ENCODE peak calls at places on chromosomes 4 and X, in ten cellular contexts. G, A, N, P, K, D, V, Z, R and J are unnamed samples. For H3K4me1, the result is how much of the 10 kb centered on the place peaks cover.

GRCh38 chr4:168551945-168552695 is 55.3 kb downstream of the PALLD start:
- DNase-seq in A (no peak), P (no peak), D (no peak), N (no peak), V (no peak), Z (no peak), K (no peak), R (no peak), G (no peak), J (no peak)

GRCh38 chrX:13153796-13154195 is 109.4 kb upstream of the FAM9C start:
- DNase-seq in P (no peak), G (no peak), N (no peak), D (no peak), Z (no peak), R (no peak), K (no peak), V (no peak), A (peak), J (no peak)

GRCh38 chr4:7823416-7823824 is 116.2 kb downstream of the AFAP1 start:
- DNase-seq in R (no peak), V (peak), G (peak), A (no peak), N (no peak), P (no peak), Z (peak), D (no peak), K (no peak), J (no peak)

GRCh38 chrX:120791013-120791643 is 84.5 kb downstream of the CT47B1 start:
- DNase-seq in R (peak), Z (peak), D (peak), V (peak), N (no peak), A (peak), P (no peak), K (peak), G (no peak), J (no peak)

GRCh38 chr4:125045311-125045710 is 269.4 kb upstream of the FAT4 start:
- DNase-seq in P (no peak), G (no peak), Z (no peak), R (no peak), N (no peak), A (no peak), K (no peak), D (no peak), V (no peak), J (no peak)

GRCh38 chr4:11743236-11743635 is 314.5 kb upstream of the HS3ST1 start:
- DNase-seq in N (no peak), R (no peak), K (no peak), G (no peak), A (peak), D (no peak), P (no peak), V (no peak), Z (no peak), J (no peak)

GRCh38 chrX:134460005-134460860 is at the start of gene HPRT1:
- DNase-seq in D (peak), A (peak), N (peak), G (peak), P (peak), V (peak), K (peak), Z (peak), R (peak), J (peak)

GRCh38 chr4:6916587-6917444 is 7.2 kb downstream of the TBC1D14 start:
- DNase-seq in D (no peak), P (peak), A (peak), Z (no peak), K (peak), G (no peak), V (no peak), R (peak), N (peak), J (no peak)

GRCh38 chrX:120560405-120560841 is 339 bp downstream of the CUL4B start:
- DNase-seq in N (peak), D (peak), K (peak), R (peak), Z (no peak), G (no peak), A (peak), P (no peak), V (no peak), J (peak)

GRCh38 chr4:86961605-86962295 is 26.9 kb downstream of the AFF1 start:
- DNase-seq in N (no peak), Z (no peak), K (peak), V (no peak), R (no peak), A (peak), P (no peak), G (no peak), D (no peak), J (no peak)
- H3K4me1 ChIP-seq in N (under half), Z (under half), K (under half), V (under half), R (under half), A (under half), P (under half), G (under half), D (under half), J (under half)

GRCh38 chr4:41535911-41536361 is 2.0 kb upstream of the LIMCH1 start:
- DNase-seq in N (no peak), D (no peak), V (no peak), G (no peak), Z (no peak), K (no peak), P (no peak), R (no peak), A (no peak), J (no peak)
- H3K4me1 ChIP-seq in N (under half), D (under half), V (half or more), G (under half), Z (under half), K (under half), P (under half), R (under half), A (under half), J (under half)

GRCh38 chr4:108148316-108148715 is 20.4 kb downstream of the LEF1 start:
- DNase-seq in Z (no peak), N (no peak), V (no peak), D (no peak), G (no peak), P (no peak), R (no peak), A (no peak), K (no peak), J (no peak)

GRCh38 chr4:108143515-108143914 is 25.2 kb downstream of the LEF1 start:
- DNase-seq in G (no peak), K (no peak), V (no peak), Z (no peak), A (no peak), R (no peak), D (peak), N (no peak), P (no peak), J (no peak)

GRCh38 chr4:108144451-108144850 is 24.3 kb downstream of the LEF1 start:
- DNase-seq in P (no peak), Z (no peak), R (no peak), N (no peak), G (no peak), V (no peak), K (no peak), A (no peak), D (no peak), J (no peak)

GRCh38 chr4:108146819-108147218 is 21.9 kb downstream of the LEF1 start:
- DNase-seq in K (no peak), A (no peak), D (no peak), Z (no peak), P (peak), N (no peak), V (no peak), G (no peak), R (no peak), J (no peak)

GRCh38 chr4:108146346-108146745 is 22.4 kb downstream of the LEF1 start:
- DNase-seq in V (no peak), R (no peak), D (no peak), K (no peak), N (no peak), A (no peak), P (no peak), Z (no peak), G (no peak), J (no peak)
- H3K4me1 ChIP-seq in V (under half), R (under half), D (under half), K (under half), N (under half), A (under half), P (under half), Z (under half), G (under half), J (under half)

GRCh38 chr4:151205722-151206121 is 71.2 kb upstream of the PRSS48 start:
- DNase-seq in R (no peak), V (no peak), K (no peak), P (no peak), G (no peak), D (no peak), N (no peak), Z (no peak), A (no peak), J (no peak)
- H3K4me1 ChIP-seq in R (under half), V (half or more), K (under half), P (under half), G (under half), D (under half), N (under half), Z (under half), A (under half), J (half or more)

GRCh38 chr4:118904935-118905334 is 16.3 kb downstream of the SYNPO2 start:
- DNase-seq in R (no peak), Z (no peak), N (no peak), A (peak), P (no peak), V (no peak), K (no peak), D (no peak), G (peak), J (no peak)
- H3K4me1 ChIP-seq in R (under half), Z (under half), N (under half), A (under half), P (under half), V (half or more), K (under half), D (under half), G (under half), J (under half)

GRCh38 chrX:71604796-71605568 is 13.3 kb downstream of the CXCR3 start:
- DNase-seq in P (no peak), G (no peak), V (no peak), Z (no peak), N (no peak), K (no peak), D (peak), A (no peak), R (no peak), J (no peak)
- H3K4me1 ChIP-seq in P (under half), G (under half), V (under half), Z (under half), N (under half), K (under half), D (under half), A (under half), R (under half), J (under half)

GRCh38 chr4:152104286-152104685 is 343.5 kb upstream of the GATB start:
- DNase-seq in K (no peak), D (no peak), A (no peak), G (no peak), N (no peak), P (no peak), V (no peak), Z (no peak), R (no peak), J (no peak)
- H3K4me1 ChIP-seq in K (under half), D (under half), A (under half), G (under half), N (half or more), P (under half), V (under half), Z (under half), R (under half), J (half or more)

GRCh38 chr4:39044364-39044946 is 12.2 kb upstream of the TMEM156 start:
- DNase-seq in P (peak), N (peak), G (peak), K (peak), V (peak), D (peak), Z (peak), R (peak), A (peak), J (peak)

GRCh38 chr4:39043058-39043696 is 11.0 kb upstream of the TMEM156 start:
- DNase-seq in N (no peak), P (no peak), K (no peak), R (peak), Z (no peak), A (peak), G (no peak), D (no peak), V (no peak), J (peak)

GRCh38 chr4:39044947-39045734 is 12.9 kb upstream of the TMEM156 start:
- DNase-seq in N (no peak), R (no peak), V (no peak), Z (peak), P (peak), D (peak), K (no peak), A (no peak), G (peak), J (peak)

GRCh38 chr4:39043697-39044363 is 11.6 kb upstream of the TMEM156 start:
- DNase-seq in N (no peak), P (no peak), Z (no peak), G (peak), A (no peak), D (no peak), R (no peak), V (no peak), K (no peak), J (no peak)

DNA sequence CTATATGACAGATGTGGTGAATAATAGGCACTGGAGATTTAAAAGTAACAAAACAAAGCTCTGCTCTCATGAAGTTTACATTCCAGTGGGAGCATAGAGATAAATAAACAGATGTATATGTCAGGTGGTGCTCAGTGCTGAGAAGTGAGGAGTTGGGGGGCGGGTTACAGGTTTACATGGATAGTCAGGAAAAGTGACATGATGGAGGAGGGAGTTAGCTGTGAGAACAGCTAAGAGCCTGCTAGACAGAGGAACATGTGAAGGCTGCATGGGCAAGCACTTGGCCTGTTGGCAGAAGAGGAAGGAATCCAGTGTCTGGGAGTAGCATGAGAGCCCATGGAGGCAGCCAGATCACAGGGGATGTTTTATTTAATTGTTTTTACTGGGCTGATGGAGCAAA is 10.2 kb upstream of the TMEM156 start:
- DNase-seq in Z (no peak), K (no peak), V (no peak), G (no peak), A (no peak), P (no peak), D (no peak), N (no peak), R (no peak), J (peak)
- H3K4me1 ChIP-seq in Z (under half), K (under half), V (under half), G (under half), A (under half), P (under half), D (under half), N (under half), R (under half), J (under half)

GRCh38 chr4:107991945-107992625 is 2.4 kb downstream of the HADH start:
- DNase-seq in K (no peak), G (no peak), D (no peak), Z (no peak), R (no peak), V (no peak), P (no peak), A (peak), N (no peak), J (no peak)

GRCh38 chr4:107988763-107989035 is 990 bp upstream of the HADH start:
- DNase-seq in R (peak), G (no peak), P (no peak), Z (no peak), K (no peak), D (no peak), N (no peak), A (no peak), V (no peak), J (no peak)

GRCh38 chr4:107987916-107988762 is 1.6 kb upstream of the HADH start:
- DNase-seq in G (no peak), N (no peak), D (no peak), R (peak), K (no peak), Z (no peak), V (no peak), A (no peak), P (no peak), J (no peak)

GRCh38 chr4:107989162-107989536 is 540 bp upstream of the HADH start:
- DNase-seq in V (no peak), Z (no peak), P (no peak), D (no peak), G (no peak), K (no peak), N (no peak), R (no peak), A (no peak), J (no peak)

GRCh38 chr4:107989537-107990386 is at the start of gene HADH:
- DNase-seq in N (peak), R (peak), D (peak), G (peak), K (peak), Z (peak), P (peak), V (peak), A (peak), J (peak)
- H3K4me1 ChIP-seq in N (under half), R (under half), D (under half), G (under half), K (under half), Z (under half), P (under half), V (half or more), A (under half), J (under half)